ENCODE peak calls at places on chromosomes 5 and 9, in seven cellular contexts. E, I, F, K, T, H and C are unnamed samples.

GRCh38 chr5:152105085-152105484 is 180.4 kb upstream of the GLRA1 start:
- DNase-seq in F (no peak), H (no peak), E (no peak), I (no peak), K (no peak), T (no peak), C (no peak)

GRCh38 chr9:126681336-126681735 is 67.6 kb downstream of the LMX1B start:
- DNase-seq in K (no peak), H (no peak), F (no peak), T (no peak), I (no peak), E (no peak), C (no peak)

GRCh38 chr5:112126982-112127381 is 292.1 kb downstream of the EPB41L4A start:
- DNase-seq in T (no peak), I (no peak), H (no peak), E (no peak), F (no peak), K (no peak), C (no peak)

GRCh38 chr5:99025298-99026045 is 96.7 kb upstream of the CHD1 start:
- DNase-seq in T (no peak), E (peak; percentile 50), H (no peak), I (no peak), F (no peak), K (peak; percentile 5), C (no peak)

GRCh38 chr5:129591508-129592160 is 131.5 kb downstream of the ADAMTS19 start:
- DNase-seq in T (no peak), I (no peak), H (no peak), K (no peak), F (no peak), E (no peak), C (no peak)

GRCh38 chr5:78633710-78634109 is 14.9 kb downstream of the LHFPL2 start:
- DNase-seq in H (no peak), I (no peak), T (no peak), E (no peak), F (no peak), K (peak; percentile 4), C (no peak)

GRCh38 chr5:13143630-13144029 is 800.9 kb downstream of the DNAH5 start:
- DNase-seq in H (no peak), T (no peak), F (no peak), K (no peak), E (no peak), I (no peak), C (no peak)

GRCh38 chr5:39427225-39427624 is 2.4 kb upstream of the DAB2 start:
- DNase-seq in H (no peak), F (no peak), K (no peak), T (no peak), E (no peak), I (peak; percentile 49), C (no peak)

GRCh38 chr9:107732781-107733529 is 243.4 kb upstream of the KLF4 start:
- DNase-seq in K (peak; percentile 53), F (peak; percentile 7), T (no peak), E (no peak), H (no peak), I (peak; percentile 65), C (no peak)

GRCh38 chr5:10009802-10010201 is 239.9 kb downstream of the ATPSCKMT start:
- DNase-seq in I (no peak), H (no peak), T (no peak), K (no peak), F (no peak), E (no peak), C (no peak)

GRCh38 chr5:131001507-131001906 is 163.5 kb downstream of the HINT1 start:
- DNase-seq in F (no peak), I (no peak), K (no peak), H (no peak), E (no peak), T (no peak), C (no peak)

GRCh38 chr5:11069041-11069440 is 308.0 kb upstream of the DAP start:
- DNase-seq in E (no peak), K (peak; percentile 63), F (no peak), T (no peak), H (no peak), I (no peak), C (no peak)

GRCh38 chr5:139415221-139415861 is 11.5 kb upstream of the SPATA24 start:
- DNase-seq in F (no peak), K (no peak), H (peak; percentile 74), T (peak; percentile 53), I (no peak), E (no peak), C (no peak)

GRCh38 chr9:91572044-91572443 is 148.4 kb upstream of the NFIL3 start:
- DNase-seq in H (no peak), E (no peak), F (no peak), I (no peak), T (no peak), K (no peak), C (peak; percentile 59)

GRCh38 chr5:98905857-98906688 is 22.7 kb downstream of the CHD1 start:
- DNase-seq in F (no peak), E (no peak), I (no peak), T (no peak), H (no peak), K (peak; percentile 7), C (no peak)

GRCh38 chr9:122092611-122093506 is at the start of gene TTLL11:
- DNase-seq in F (peak; percentile 90), T (peak; percentile 97), H (peak; percentile 96), K (peak; percentile 85), E (peak; percentile 98), I (peak; percentile 94), C (peak; percentile 55)

GRCh38 chr5:56518820-56519219 is 285.7 kb upstream of the ANKRD55 start:
- DNase-seq in F (no peak), H (no peak), K (no peak), E (no peak), I (no peak), T (no peak), C (no peak)

GRCh38 chr5:154977409-154977808 is 36.1 kb upstream of the KIF4B start:
- DNase-seq in H (no peak), K (no peak), F (no peak), I (no peak), E (no peak), T (no peak), C (no peak)

GRCh38 chr9:107870927-107871720 is 381.6 kb upstream of the KLF4 start:
- DNase-seq in I (no peak), F (no peak), T (no peak), H (no peak), E (no peak), K (no peak), C (no peak)

GRCh38 chr9:121299125-121299466 is 31.1 kb downstream of the GSN start:
- DNase-seq in K (no peak), T (no peak), H (no peak), F (no peak), I (no peak), E (no peak), C (no peak)

GRCh38 chr9:112624711-112625707 is 92.9 kb downstream of the INIP start:
- DNase-seq in I (no peak), E (no peak), T (no peak), K (no peak), F (no peak), H (no peak), C (no peak)

GRCh38 chr5:134543820-134544692 is 18.6 kb downstream of the JADE2 start:
- DNase-seq in F (no peak), T (peak; percentile 69), H (peak; percentile 69), E (peak; percentile 41), K (no peak), I (no peak), C (no peak)

GRCh38 chr9:35313911-35314310 is 152.1 kb downstream of the UNC13B start:
- DNase-seq in F (no peak), K (no peak), T (no peak), E (no peak), I (no peak), H (no peak), C (peak; percentile 4)

GRCh38 chr5:158796812-158797497 is 302.8 kb downstream of the EBF1 start:
- DNase-seq in E (no peak), I (no peak), K (no peak), F (no peak), T (no peak), H (no peak), C (no peak)

GRCh38 chr5:30040483-30041116 is 1152.9 kb upstream of the CDH6 start:
- DNase-seq in H (no peak), I (peak; percentile 20), T (peak; percentile 17), E (no peak), F (peak; percentile 67), K (peak; percentile 54), C (peak; percentile 40)

GRCh38 chr9:115262477-115262876 is 144.5 kb upstream of the TNC start:
- DNase-seq in H (no peak), I (peak; percentile 27), E (peak; percentile 87), F (peak; percentile 98), K (peak; percentile 97), T (no peak), C (peak; percentile 92)

GRCh38 chr5:171055881-171056454 is 194.2 kb downstream of the RANBP17 start:
- DNase-seq in K (no peak), F (no peak), H (no peak), I (no peak), T (no peak), E (no peak), C (no peak)